ENCODE peak calls at places on chromosome 1, in four cellular contexts. Q is mammary epithelial cell, M is pancreas, O is thoracic aorta. J is an unnamed sample.

GRCh38 chr1:156356875-156357534 is 12.0 kb upstream of the RHBG start:
- DNase-seq in Q (peak), M (peak), O (no peak), J (peak)

GRCh38 chr1:3161130-3161840 is 92.3 kb downstream of the PRDM16 start:
- DNase-seq in Q (no peak), M (no peak), O (no peak), J (no peak)

GRCh38 chr1:54663723-54664122 is 22.1 kb downstream of the MROH7 start:
- DNase-seq in Q (no peak), M (no peak), O (no peak), J (no peak)

GRCh38 chr1:212828395-212828794 is 19.1 kb downstream of the SPATA45 start:
- DNase-seq in Q (no peak), M (no peak), O (no peak), J (no peak)

GRCh38 chr1:43668956-43669355 is 19.0 kb downstream of the KDM4A start:
- DNase-seq in Q (peak), M (no peak), O (no peak), J (peak)

GRCh38 chr1:27332536-27333281 is 9.1 kb upstream of the SYTL1 start:
- DNase-seq in Q (no peak), M (peak), O (no peak), J (no peak)

GRCh38 chr1:102852583-102852982 is 255.7 kb downstream of the COL11A1 start:
- DNase-seq in Q (no peak), M (no peak), O (no peak), J (no peak)

GRCh38 chr1:78833491-78833890 is 173.0 kb downstream of the ADGRL4 start:
- DNase-seq in Q (peak), M (no peak), O (no peak), J (peak)

GRCh38 chr1:208081972-208082371 is 162.2 kb downstream of the PLXNA2 start:
- DNase-seq in Q (no peak), M (no peak), O (no peak), J (no peak)

GRCh38 chr1:151327903-151328674 is 873 bp upstream of the PI4KB start:
- DNase-seq in Q (no peak), M (peak), O (no peak), J (no peak)

GRCh38 chr1:115462677-115463076 is 124.6 kb upstream of the NGF start:
- DNase-seq in Q (no peak), M (no peak), O (no peak), J (no peak)

GRCh38 chr1:212034516-212035122 is 738 bp downstream of the INTS7 start:
- DNase-seq in Q (no peak), M (no peak), O (no peak), J (no peak)

GRCh38 chr1:26278835-26279597 is 870 bp upstream of the SH3BGRL3 start:
- DNase-seq in Q (peak), M (no peak), O (no peak), J (peak)

GRCh38 chr1:163922743-163923186 is 601.0 kb downstream of the NUF2 start:
- DNase-seq in Q (no peak), M (no peak), O (no peak), J (no peak)

GRCh38 chr1:3222042-3222692 is 153.2 kb downstream of the PRDM16 start:
- DNase-seq in Q (no peak), M (peak), O (no peak), J (no peak)

GRCh38 chr1:229323885-229324553 is 18.8 kb downstream of the CCSAP start:
- DNase-seq in Q (no peak), M (no peak), O (no peak), J (no peak)

GRCh38 chr1:182185147-182185546 is 123.6 kb upstream of the ZNF648 start:
- DNase-seq in Q (no peak), M (no peak), O (no peak), J (no peak)

GRCh38 chr1:81650741-81651140 is 150.0 kb upstream of the ADGRL2 start:
- DNase-seq in Q (no peak), M (no peak), O (no peak), J (no peak)

GRCh38 chr1:53552146-53552940 is 93.1 kb downstream of the DMRTB1 start:
- DNase-seq in Q (no peak), M (peak), O (no peak), J (no peak)

GRCh38 chr1:172637522-172637921 is 21.4 kb upstream of the FASLG start:
- DNase-seq in Q (peak), M (no peak), O (no peak), J (peak)

GRCh38 chr1:156144747-156145146 is 8.6 kb upstream of the SEMA4A start:
- DNase-seq in Q (no peak), M (no peak), O (no peak), J (no peak)

GRCh38 chr1:210598135-210598652 is 269.5 kb downstream of the HHAT start:
- DNase-seq in Q (peak), M (no peak), O (peak), J (peak)

GRCh38 chr1:17185485-17185860 is 19.5 kb upstream of the PADI1 start:
- DNase-seq in Q (no peak), M (no peak), O (no peak), J (no peak)

GRCh38 chr1:159896086-159896930 is 3.7 kb downstream of the CFAP45 start:
- DNase-seq in Q (no peak), M (no peak), O (no peak), J (no peak)

GRCh38 chr1:5485436-5485835 is 506.8 kb downstream of the NPHP4 start:
- DNase-seq in Q (no peak), M (peak), O (no peak), J (no peak)

GRCh38 chr1:2871246-2871815 is 69.8 kb upstream of the TTC34 start:
- DNase-seq in Q (no peak), M (no peak), O (no peak), J (no peak)

GRCh38 chr1:64171797-64172281 is 31.6 kb upstream of the UBE2U start:
- DNase-seq in Q (peak), M (no peak), O (no peak), J (peak)

GRCh38 chr1:9231648-9232332 is 2.8 kb upstream of the H6PD start:
- DNase-seq in Q (peak), M (no peak), O (no peak), J (peak)

GRCh38 chr1:187685338-187685737 is 856.6 kb downstream of the PLA2G4A start:
- DNase-seq in Q (peak), M (no peak), O (no peak), J (peak)

GRCh38 chr1:206041640-206042039 is 11.3 kb upstream of the RHEX start:
- DNase-seq in Q (peak), M (no peak), O (no peak), J (peak)

GRCh38 chr1:109256971-109257681 is 7.8 kb downstream of the CELSR2 start:
- DNase-seq in Q (peak), M (no peak), O (no peak), J (peak)

GRCh38 chr1:194466706-194467105 is 1280.3 kb upstream of the B3GALT2 start:
- DNase-seq in Q (peak), M (no peak), O (no peak), J (no peak)

J was measured in bronchial epithelial cell.